ENCODE peak calls at places on chromosomes 13 and 19, in ten cellular contexts. One of them, this sample, is unnamed.

GRCh38 chr19:10643166-10643967 is 10.8 kb upstream of the ILF3 start:
- DNase-seq in HepG2: no peak
- DNase-seq in neural progenitor cell: no peak
- DNase-seq in BE2C: no peak
- DNase-seq in tibial nerve: no peak
- DNase-seq in MM.1S: no peak
- DNase-seq in HFF-Myc: no peak
- DNase-seq in NB4: no peak
- DNase-seq in choroid plexus epithelial cell: no peak
- DNase-seq in AG04450: no peak
- DNase-seq in this sample: no peak

GRCh38 chr19:55265723-55266386 is 7.0 kb upstream of the PPP6R1 start:
- DNase-seq in HepG2: no peak
- DNase-seq in neural progenitor cell: no peak
- DNase-seq in BE2C: no peak
- DNase-seq in tibial nerve: no peak
- DNase-seq in MM.1S: no peak
- DNase-seq in HFF-Myc: no peak
- DNase-seq in NB4: no peak
- DNase-seq in choroid plexus epithelial cell: no peak
- DNase-seq in AG04450: no peak
- DNase-seq in this sample: no peak

GRCh38 chr19:39327990-39328705 is 7.5 kb upstream of the LRFN1 start:
- DNase-seq in HepG2: peak; percentile 22
- DNase-seq in neural progenitor cell: peak; percentile 93
- DNase-seq in BE2C: peak; percentile 82
- DNase-seq in tibial nerve: peak; percentile 95
- DNase-seq in MM.1S: peak; percentile 59
- DNase-seq in HFF-Myc: no peak
- DNase-seq in NB4: peak; percentile 62
- DNase-seq in choroid plexus epithelial cell: peak; percentile 80
- DNase-seq in AG04450: peak; percentile 30
- DNase-seq in this sample: peak; percentile 75

GRCh38 chr19:38373907-38374331 is 452 bp upstream of the PSMD8 start:
- DNase-seq in HepG2: no peak
- DNase-seq in neural progenitor cell: no peak
- DNase-seq in BE2C: no peak
- DNase-seq in tibial nerve: no peak
- DNase-seq in MM.1S: no peak
- DNase-seq in HFF-Myc: no peak
- DNase-seq in NB4: no peak
- DNase-seq in choroid plexus epithelial cell: no peak
- DNase-seq in AG04450: no peak
- DNase-seq in this sample: no peak

GRCh38 chr13:31908696-31909386 is 122.7 kb upstream of the FRY start:
- DNase-seq in HepG2: no peak
- DNase-seq in neural progenitor cell: no peak
- DNase-seq in BE2C: no peak
- DNase-seq in tibial nerve: no peak
- DNase-seq in MM.1S: no peak
- DNase-seq in HFF-Myc: no peak
- DNase-seq in NB4: peak; percentile 54
- DNase-seq in choroid plexus epithelial cell: no peak
- DNase-seq in AG04450: no peak
- DNase-seq in this sample: no peak

GRCh38 chr13:34340534-34340933 is 522.6 kb downstream of the RFC3 start:
- DNase-seq in HepG2: no peak
- DNase-seq in neural progenitor cell: no peak
- DNase-seq in BE2C: no peak
- DNase-seq in tibial nerve: no peak
- DNase-seq in MM.1S: no peak
- DNase-seq in HFF-Myc: no peak
- DNase-seq in NB4: no peak
- DNase-seq in choroid plexus epithelial cell: peak; percentile 69
- DNase-seq in AG04450: no peak
- DNase-seq in this sample: peak; percentile 57

GRCh38 chr19:38252935-38253691 is 3.1 kb downstream of the PPP1R14A start:
- DNase-seq in HepG2: no peak
- DNase-seq in neural progenitor cell: peak; percentile 43
- DNase-seq in BE2C: peak; percentile 28
- DNase-seq in tibial nerve: no peak
- DNase-seq in MM.1S: no peak
- DNase-seq in HFF-Myc: no peak
- DNase-seq in NB4: peak; percentile 54
- DNase-seq in choroid plexus epithelial cell: no peak
- DNase-seq in AG04450: no peak
- DNase-seq in this sample: peak; percentile 33

GRCh38 chr19:50046649-50047503 is 21.1 kb downstream of the ZNF473 start:
- DNase-seq in HepG2: peak; percentile 60
- DNase-seq in neural progenitor cell: no peak
- DNase-seq in BE2C: peak; percentile 76
- DNase-seq in tibial nerve: peak; percentile 77
- DNase-seq in MM.1S: no peak
- DNase-seq in HFF-Myc: no peak
- DNase-seq in NB4: peak; percentile 63
- DNase-seq in choroid plexus epithelial cell: peak; percentile 5
- DNase-seq in AG04450: no peak
- DNase-seq in this sample: peak; percentile 17

GRCh38 chr19:41689993-41690800 is 2.1 kb upstream of the CEACAM7 start:
- DNase-seq in HepG2: no peak
- DNase-seq in neural progenitor cell: no peak
- DNase-seq in BE2C: no peak
- DNase-seq in tibial nerve: no peak
- DNase-seq in MM.1S: no peak
- DNase-seq in HFF-Myc: no peak
- DNase-seq in NB4: no peak
- DNase-seq in choroid plexus epithelial cell: no peak
- DNase-seq in AG04450: no peak
- DNase-seq in this sample: no peak
- TF ChIP-seq CTCF in HepG2: no peak
- TF ChIP-seq CTCF in neural progenitor cell: no peak
- TF ChIP-seq CTCF in BE2C: no peak
- TF ChIP-seq CTCF in tibial nerve: no peak
- TF ChIP-seq CTCF in MM.1S: no peak
- TF ChIP-seq CTCF in HFF-Myc: no peak
- TF ChIP-seq CTCF in NB4: no peak
- TF ChIP-seq CTCF in choroid plexus epithelial cell: no peak
- TF ChIP-seq CTCF in AG04450: no peak
- TF ChIP-seq CTCF in this sample: no peak

GRCh38 chr19:33684550-33685303 is 63.0 kb downstream of the CHST8 start:
- DNase-seq in HepG2: no peak
- DNase-seq in neural progenitor cell: peak; percentile 54
- DNase-seq in BE2C: peak; percentile 73
- DNase-seq in tibial nerve: no peak
- DNase-seq in MM.1S: no peak
- DNase-seq in HFF-Myc: no peak
- DNase-seq in NB4: no peak
- DNase-seq in choroid plexus epithelial cell: no peak
- DNase-seq in AG04450: no peak
- DNase-seq in this sample: no peak
- H3K4me3 ChIP-seq in HepG2: no peak overlapping the region
- H3K4me3 ChIP-seq in neural progenitor cell: peak overlapping the region; percentile 25
- H3K4me3 ChIP-seq in BE2C: peak overlapping the region; percentile 46
- H3K4me3 ChIP-seq in tibial nerve: no peak overlapping the region
- H3K4me3 ChIP-seq in MM.1S: no peak overlapping the region
- H3K4me3 ChIP-seq in HFF-Myc: no peak overlapping the region
- H3K4me3 ChIP-seq in NB4: no peak overlapping the region
- H3K4me3 ChIP-seq in choroid plexus epithelial cell: no peak overlapping the region
- H3K4me3 ChIP-seq in AG04450: no peak overlapping the region
- H3K4me3 ChIP-seq in this sample: no peak overlapping the region

GRCh38 chr13:59178344-59178743 is 985.4 kb downstream of the DIAPH3 start:
- DNase-seq in HepG2: no peak
- DNase-seq in neural progenitor cell: peak; percentile 11
- DNase-seq in BE2C: no peak
- DNase-seq in tibial nerve: no peak
- DNase-seq in MM.1S: no peak
- DNase-seq in HFF-Myc: no peak
- DNase-seq in NB4: no peak
- DNase-seq in choroid plexus epithelial cell: peak; percentile 54
- DNase-seq in AG04450: no peak
- DNase-seq in this sample: peak; percentile 30
- TF ChIP-seq CTCF in HepG2: peak; percentile 11
- TF ChIP-seq CTCF in neural progenitor cell: peak; percentile 45
- TF ChIP-seq CTCF in BE2C: peak; percentile 62
- TF ChIP-seq CTCF in tibial nerve: peak; percentile 8
- TF ChIP-seq CTCF in MM.1S: no peak
- TF ChIP-seq CTCF in HFF-Myc: no peak
- TF ChIP-seq CTCF in NB4: peak; percentile 16
- TF ChIP-seq CTCF in choroid plexus epithelial cell: peak; percentile 77
- TF ChIP-seq CTCF in AG04450: peak; percentile 54
- TF ChIP-seq CTCF in this sample: peak; percentile 55

DNA sequence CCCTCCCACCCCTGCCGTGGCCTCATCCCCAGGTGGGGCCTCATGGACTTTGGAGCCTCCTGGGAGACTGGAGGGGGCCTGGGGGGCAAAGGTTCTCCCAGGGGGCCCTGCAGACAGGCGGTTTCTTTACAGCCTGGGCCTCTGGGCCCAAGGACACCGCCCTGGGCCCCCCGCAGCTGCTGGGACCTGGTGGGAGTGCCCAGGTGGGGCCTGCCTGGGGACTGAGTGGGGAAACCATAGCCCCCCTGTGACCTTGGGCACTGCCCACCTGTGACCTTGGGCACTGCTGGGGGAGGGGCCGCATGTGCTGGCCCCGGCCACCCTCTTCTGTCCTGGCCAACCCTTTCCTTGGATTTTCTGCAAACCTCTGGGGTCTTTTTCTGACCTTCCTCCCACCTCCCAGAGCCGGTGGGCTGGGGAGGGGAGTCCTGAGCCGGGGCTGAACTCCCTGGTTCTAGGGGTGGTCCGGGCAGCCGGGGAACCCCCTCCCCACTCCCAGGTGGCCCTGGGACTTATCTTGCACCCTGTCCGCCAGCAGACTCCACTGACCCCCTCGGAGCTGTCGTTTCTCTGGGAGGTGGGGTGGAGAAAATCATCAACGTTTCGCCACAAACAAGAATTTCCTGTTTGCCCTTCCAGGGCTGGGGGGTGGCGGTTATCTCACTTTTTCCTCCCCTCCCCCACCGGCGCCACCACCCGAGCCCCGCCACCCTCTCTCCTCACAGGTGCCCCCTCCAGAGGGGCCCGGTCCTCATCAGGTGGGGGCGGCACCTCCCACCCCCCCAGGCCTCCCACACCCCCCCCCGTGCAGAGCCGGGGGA is 27.1 kb downstream of the ARID3A start:
- DNase-seq in HepG2: peak; percentile 95
- DNase-seq in neural progenitor cell: no peak
- DNase-seq in BE2C: no peak
- DNase-seq in tibial nerve: no peak
- DNase-seq in MM.1S: no peak
- DNase-seq in HFF-Myc: no peak
- DNase-seq in NB4: peak; percentile 66
- DNase-seq in choroid plexus epithelial cell: peak; percentile 43
- DNase-seq in AG04450: no peak
- DNase-seq in this sample: peak; percentile 40
- H3K4me3 ChIP-seq in HepG2: peak overlapping the region; percentile 70
- H3K4me3 ChIP-seq in neural progenitor cell: no peak overlapping the region
- H3K4me3 ChIP-seq in BE2C: no peak overlapping the region
- H3K4me3 ChIP-seq in tibial nerve: no peak overlapping the region
- H3K4me3 ChIP-seq in MM.1S: no peak overlapping the region
- H3K4me3 ChIP-seq in HFF-Myc: no peak overlapping the region
- H3K4me3 ChIP-seq in NB4: no peak overlapping the region
- H3K4me3 ChIP-seq in choroid plexus epithelial cell: no peak overlapping the region
- H3K4me3 ChIP-seq in AG04450: peak overlapping the region; percentile 7
- H3K4me3 ChIP-seq in this sample: peak overlapping the region; percentile 7

GRCh38 chr19:14089412-14089661 is 1.2 kb downstream of the SAMD1 start:
- DNase-seq in HepG2: no peak
- DNase-seq in neural progenitor cell: peak; percentile 59
- DNase-seq in BE2C: no peak
- DNase-seq in tibial nerve: peak; percentile 20
- DNase-seq in MM.1S: no peak
- DNase-seq in HFF-Myc: no peak
- DNase-seq in NB4: peak; percentile 38
- DNase-seq in choroid plexus epithelial cell: peak; percentile 46
- DNase-seq in AG04450: no peak
- DNase-seq in this sample: peak; percentile 43

GRCh38 chr19:14088634-14089411 is 1.7 kb downstream of the SAMD1 start:
- DNase-seq in HepG2: no peak
- DNase-seq in neural progenitor cell: no peak
- DNase-seq in BE2C: no peak
- DNase-seq in tibial nerve: no peak
- DNase-seq in MM.1S: no peak
- DNase-seq in HFF-Myc: no peak
- DNase-seq in NB4: no peak
- DNase-seq in choroid plexus epithelial cell: no peak
- DNase-seq in AG04450: no peak
- DNase-seq in this sample: no peak

GRCh38 chr19:14091086-14091884 is 734 bp upstream of the SAMD1 start:
- DNase-seq in HepG2: peak; percentile 44
- DNase-seq in neural progenitor cell: no peak
- DNase-seq in BE2C: peak; percentile 63
- DNase-seq in tibial nerve: peak; percentile 14
- DNase-seq in MM.1S: peak; percentile 49
- DNase-seq in HFF-Myc: no peak
- DNase-seq in NB4: peak; percentile 85
- DNase-seq in choroid plexus epithelial cell: peak; percentile 59
- DNase-seq in AG04450: no peak
- DNase-seq in this sample: peak; percentile 70

GRCh38 chr19:14090509-14091085 is at the start of gene SAMD1:
- DNase-seq in HepG2: peak; percentile 73
- DNase-seq in neural progenitor cell: peak; percentile 95
- DNase-seq in BE2C: peak; percentile 92
- DNase-seq in tibial nerve: peak; percentile 86
- DNase-seq in MM.1S: peak; percentile 82
- DNase-seq in HFF-Myc: no peak
- DNase-seq in NB4: peak; percentile 94
- DNase-seq in choroid plexus epithelial cell: peak; percentile 91
- DNase-seq in AG04450: peak; percentile 68
- DNase-seq in this sample: peak; percentile 92

DNA sequence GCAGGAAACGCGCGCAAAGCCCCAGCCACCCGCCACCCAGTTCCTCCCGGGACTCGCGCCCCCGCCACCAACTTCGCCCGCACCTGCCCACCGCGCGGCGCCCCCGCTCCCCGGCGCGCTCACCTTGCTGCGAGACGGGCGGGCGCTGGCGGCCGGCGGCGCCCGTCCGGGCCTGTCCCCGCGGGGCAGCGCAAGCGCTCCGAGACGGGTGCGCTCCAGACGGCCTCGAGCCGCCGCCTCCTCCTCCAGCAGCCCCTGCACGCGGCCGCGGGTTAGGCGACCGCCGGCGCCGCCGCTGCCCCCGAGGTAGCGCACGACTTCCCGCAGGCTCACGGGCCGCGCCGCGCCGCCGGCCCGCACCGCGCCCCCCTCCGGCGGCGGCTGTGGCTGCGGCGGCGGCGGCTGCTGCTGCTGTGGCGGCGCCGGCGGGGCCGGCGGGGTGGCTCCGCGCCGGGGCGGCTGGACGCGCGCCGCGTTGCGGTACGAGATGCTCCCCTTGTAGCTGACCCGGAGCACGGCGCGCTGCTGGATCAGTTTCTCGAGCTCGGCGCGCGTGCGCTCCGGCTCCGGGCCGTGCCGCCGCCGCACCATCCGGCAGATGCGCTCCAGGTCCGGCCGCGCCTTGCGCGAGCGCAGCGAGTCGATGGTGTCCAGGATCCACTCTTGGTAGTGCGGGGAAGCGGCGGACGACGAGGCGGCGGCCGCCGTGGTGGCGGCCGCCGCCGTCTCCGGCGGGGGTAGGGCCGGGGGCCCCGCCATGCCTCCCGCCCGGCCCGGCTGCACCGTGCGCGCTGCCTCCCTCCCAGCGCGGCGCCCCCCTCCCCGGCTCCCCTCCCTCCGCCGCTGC is 666 bp downstream of the SAMD1 start:
- DNase-seq in HepG2: no peak
- DNase-seq in neural progenitor cell: peak; percentile 90
- DNase-seq in BE2C: peak; percentile 74
- DNase-seq in tibial nerve: peak; percentile 17
- DNase-seq in MM.1S: peak; percentile 64
- DNase-seq in HFF-Myc: no peak
- DNase-seq in NB4: peak; percentile 71
- DNase-seq in choroid plexus epithelial cell: peak; percentile 77
- DNase-seq in AG04450: no peak
- DNase-seq in this sample: peak; percentile 67
- TF ChIP-seq CTCF in HepG2: peak; percentile 25
- TF ChIP-seq CTCF in neural progenitor cell: no peak
- TF ChIP-seq CTCF in BE2C: no peak
- TF ChIP-seq CTCF in tibial nerve: peak; percentile 34
- TF ChIP-seq CTCF in MM.1S: no peak
- TF ChIP-seq CTCF in HFF-Myc: no peak
- TF ChIP-seq CTCF in NB4: no peak
- TF ChIP-seq CTCF in choroid plexus epithelial cell: no peak
- TF ChIP-seq CTCF in AG04450: no peak
- TF ChIP-seq CTCF in this sample: no peak

This sample was measured in fibroblast of pulmonary artery.